ENCODE peak calls at places on chromosomes 4 and X, in eight cellular contexts. One of them, this sample, is unnamed.

GRCh38 chr4:26005764-26006163 is 91.7 kb downstream of the SMIM20 start:
- DNase-seq in fibroblast of lung: no peak
- DNase-seq in H1: no peak
- DNase-seq in tibial artery: no peak
- DNase-seq in IMR-90: no peak
- DNase-seq in lower lobe of right lung: no peak
- DNase-seq in CD8-positive, alpha-beta T cell: no peak
- DNase-seq in uterus: no peak
- DNase-seq in this sample: no peak

GRCh38 chr4:45442466-45442865 is 681.4 kb downstream of the GABRG1 start:
- DNase-seq in H1: no peak
- DNase-seq in IMR-90: no peak
- DNase-seq in uterus: no peak
- DNase-seq in fibroblast of lung: peak
- DNase-seq in CD8-positive, alpha-beta T cell: no peak
- DNase-seq in lower lobe of right lung: no peak
- DNase-seq in tibial artery: no peak
- DNase-seq in this sample: no peak

GRCh38 chr4:83855044-83855443 is 319.1 kb downstream of the GPAT3 start:
- DNase-seq in H1: no peak
- DNase-seq in uterus: no peak
- DNase-seq in IMR-90: peak
- DNase-seq in tibial artery: no peak
- DNase-seq in lower lobe of right lung: no peak
- DNase-seq in fibroblast of lung: peak
- DNase-seq in CD8-positive, alpha-beta T cell: no peak
- DNase-seq in this sample: peak

GRCh38 chr4:135072553-135072952 is 871.0 kb upstream of the PABPC4L start:
- DNase-seq in lower lobe of right lung: no peak
- DNase-seq in IMR-90: no peak
- DNase-seq in tibial artery: no peak
- DNase-seq in uterus: no peak
- DNase-seq in CD8-positive, alpha-beta T cell: no peak
- DNase-seq in H1: no peak
- DNase-seq in fibroblast of lung: no peak
- DNase-seq in this sample: no peak

GRCh38 chr4:101019941-101020401 is 327.4 kb downstream of the PPP3CA start:
- DNase-seq in IMR-90: peak
- DNase-seq in fibroblast of lung: no peak
- DNase-seq in lower lobe of right lung: no peak
- DNase-seq in uterus: no peak
- DNase-seq in CD8-positive, alpha-beta T cell: no peak
- DNase-seq in tibial artery: no peak
- DNase-seq in H1: no peak
- DNase-seq in this sample: no peak

GRCh38 chr4:155906554-155907247 is 3.2 kb downstream of the TDO2 start:
- DNase-seq in uterus: peak
- DNase-seq in IMR-90: peak
- DNase-seq in fibroblast of lung: peak
- DNase-seq in CD8-positive, alpha-beta T cell: no peak
- DNase-seq in lower lobe of right lung: no peak
- DNase-seq in H1: no peak
- DNase-seq in tibial artery: peak
- DNase-seq in this sample: no peak

GRCh38 chr4:95124906-95125504 is 367.2 kb downstream of the BMPR1B start:
- DNase-seq in fibroblast of lung: peak
- DNase-seq in H1: peak
- DNase-seq in uterus: no peak
- DNase-seq in IMR-90: peak
- DNase-seq in tibial artery: no peak
- DNase-seq in lower lobe of right lung: no peak
- DNase-seq in CD8-positive, alpha-beta T cell: no peak
- DNase-seq in this sample: peak

GRCh38 chr4:141011799-141012377 is 121.4 kb downstream of the RNF150 start:
- DNase-seq in fibroblast of lung: no peak
- DNase-seq in CD8-positive, alpha-beta T cell: no peak
- DNase-seq in tibial artery: no peak
- DNase-seq in uterus: no peak
- DNase-seq in lower lobe of right lung: no peak
- DNase-seq in IMR-90: no peak
- DNase-seq in H1: no peak
- DNase-seq in this sample: no peak

GRCh38 chr4:69167300-69167699 is 47.2 kb downstream of the UGT2B11 start:
- DNase-seq in fibroblast of lung: no peak
- DNase-seq in lower lobe of right lung: no peak
- DNase-seq in H1: no peak
- DNase-seq in CD8-positive, alpha-beta T cell: no peak
- DNase-seq in tibial artery: no peak
- DNase-seq in uterus: no peak
- DNase-seq in IMR-90: peak
- DNase-seq in this sample: no peak

GRCh38 chrX:97898798-97899197 is 1015.1 kb downstream of the RPA4 start:
- DNase-seq in CD8-positive, alpha-beta T cell: no peak
- DNase-seq in fibroblast of lung: no peak
- DNase-seq in tibial artery: no peak
- DNase-seq in lower lobe of right lung: no peak
- DNase-seq in IMR-90: peak
- DNase-seq in H1: no peak
- DNase-seq in uterus: no peak
- DNase-seq in this sample: no peak

GRCh38 chr4:73315091-73315490 is 56.5 kb upstream of the ANKRD17 start:
- DNase-seq in IMR-90: peak
- DNase-seq in CD8-positive, alpha-beta T cell: no peak
- DNase-seq in H1: no peak
- DNase-seq in tibial artery: no peak
- DNase-seq in uterus: no peak
- DNase-seq in fibroblast of lung: peak
- DNase-seq in lower lobe of right lung: no peak
- DNase-seq in this sample: no peak

GRCh38 chr4:73309211-73309610 is 50.6 kb upstream of the ANKRD17 start:
- DNase-seq in fibroblast of lung: peak
- DNase-seq in H1: no peak
- DNase-seq in lower lobe of right lung: no peak
- DNase-seq in CD8-positive, alpha-beta T cell: no peak
- DNase-seq in tibial artery: no peak
- DNase-seq in uterus: no peak
- DNase-seq in IMR-90: peak
- DNase-seq in this sample: no peak

GRCh38 chr4:73312967-73313366 is 54.4 kb upstream of the ANKRD17 start:
- DNase-seq in IMR-90: no peak
- DNase-seq in CD8-positive, alpha-beta T cell: no peak
- DNase-seq in tibial artery: no peak
- DNase-seq in H1: no peak
- DNase-seq in uterus: no peak
- DNase-seq in lower lobe of right lung: no peak
- DNase-seq in fibroblast of lung: no peak
- DNase-seq in this sample: no peak

GRCh38 chr4:73308286-73308685 is 49.7 kb upstream of the ANKRD17 start:
- DNase-seq in fibroblast of lung: peak
- DNase-seq in lower lobe of right lung: no peak
- DNase-seq in uterus: no peak
- DNase-seq in CD8-positive, alpha-beta T cell: no peak
- DNase-seq in H1: no peak
- DNase-seq in IMR-90: peak
- DNase-seq in tibial artery: no peak
- DNase-seq in this sample: no peak

DNA sequence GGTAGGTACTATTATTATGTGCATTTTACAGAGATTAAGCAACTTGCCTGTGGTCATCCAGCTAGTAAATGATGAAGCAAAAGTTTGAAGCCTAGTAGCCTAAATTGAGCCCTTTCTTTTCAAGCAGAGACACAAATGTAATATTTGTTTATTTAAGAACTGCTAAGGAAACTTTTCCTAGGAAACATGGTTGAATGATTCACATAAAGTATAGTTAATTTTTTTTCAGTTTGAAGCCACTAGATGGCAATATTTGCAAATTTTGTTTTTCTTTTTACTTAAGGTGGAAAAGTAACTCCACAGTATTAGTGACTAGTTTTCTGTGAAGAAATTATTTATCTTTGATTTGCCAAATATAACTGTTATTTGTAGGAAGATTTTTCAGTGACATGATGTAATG is 52.8 kb upstream of the ANKRD17 start:
- DNase-seq in fibroblast of lung: peak
- DNase-seq in IMR-90: peak
- DNase-seq in H1: no peak
- DNase-seq in CD8-positive, alpha-beta T cell: no peak
- DNase-seq in uterus: no peak
- DNase-seq in tibial artery: no peak
- DNase-seq in lower lobe of right lung: no peak
- DNase-seq in this sample: no peak
- TF ChIP-seq CTCF in fibroblast of lung: no peak
- TF ChIP-seq CTCF in IMR-90: peak
- TF ChIP-seq CTCF in H1: no peak
- TF ChIP-seq CTCF in CD8-positive, alpha-beta T cell: peak
- TF ChIP-seq CTCF in uterus: peak
- TF ChIP-seq CTCF in tibial artery: peak
- TF ChIP-seq CTCF in lower lobe of right lung: peak
- TF ChIP-seq CTCF in this sample: peak

DNA sequence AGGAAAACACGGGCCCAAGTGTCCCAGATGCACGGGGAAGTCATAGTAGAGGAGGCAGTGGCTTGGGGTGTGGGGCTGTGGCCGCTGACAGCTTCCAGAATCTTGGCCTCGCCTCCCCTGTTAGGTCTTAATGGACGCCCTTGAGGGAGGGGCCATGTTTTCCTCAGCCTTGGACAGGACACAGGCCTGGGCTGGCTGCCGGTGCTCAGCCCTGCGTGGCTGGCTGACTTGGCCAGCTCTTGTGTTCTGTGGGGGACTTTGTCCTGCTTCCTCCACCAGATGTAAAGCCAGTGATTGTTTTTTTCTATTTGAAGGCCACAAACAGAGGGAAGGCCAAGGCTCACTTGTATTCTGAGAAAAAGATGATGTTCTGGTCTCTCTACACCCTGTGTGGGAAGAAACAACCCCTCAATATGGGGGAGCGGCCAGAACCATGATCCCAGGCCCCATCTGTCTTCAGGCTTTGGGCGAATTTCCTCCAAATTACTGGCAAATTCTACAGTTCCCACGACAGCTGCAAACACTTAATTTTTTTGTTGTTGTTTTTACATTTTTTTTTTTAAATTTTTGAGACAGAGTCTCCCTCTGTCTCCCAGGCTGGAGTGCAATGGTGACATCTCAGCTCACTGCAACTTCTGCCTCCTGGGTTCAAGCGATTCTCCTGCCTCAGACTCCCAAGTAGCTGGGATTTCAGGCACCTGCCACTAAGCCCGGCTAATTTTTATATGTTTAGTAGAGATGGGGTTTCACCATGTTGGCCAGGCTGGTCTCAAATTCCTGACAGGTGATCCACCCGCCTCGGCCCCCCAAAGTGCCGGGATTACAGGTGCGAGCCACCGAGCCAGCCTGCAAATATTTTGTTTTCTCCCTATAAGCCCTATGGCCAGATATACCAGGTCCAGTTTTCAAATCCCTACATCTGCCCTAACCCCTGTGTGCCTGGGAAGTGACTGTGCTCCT is 71.4 kb downstream of the HTRA3 start:
- DNase-seq in CD8-positive, alpha-beta T cell: no peak
- DNase-seq in fibroblast of lung: peak
- DNase-seq in tibial artery: peak
- DNase-seq in H1: no peak
- DNase-seq in lower lobe of right lung: no peak
- DNase-seq in IMR-90: no peak
- DNase-seq in uterus: peak
- DNase-seq in this sample: no peak
- H3K27ac ChIP-seq in CD8-positive, alpha-beta T cell: no peak
- H3K27ac ChIP-seq in fibroblast of lung: no peak
- H3K27ac ChIP-seq in tibial artery: no peak
- H3K27ac ChIP-seq in H1: no peak
- H3K27ac ChIP-seq in lower lobe of right lung: peak
- H3K27ac ChIP-seq in IMR-90: no peak
- H3K27ac ChIP-seq in uterus: peak
- H3K27ac ChIP-seq in this sample: no peak

DNA sequence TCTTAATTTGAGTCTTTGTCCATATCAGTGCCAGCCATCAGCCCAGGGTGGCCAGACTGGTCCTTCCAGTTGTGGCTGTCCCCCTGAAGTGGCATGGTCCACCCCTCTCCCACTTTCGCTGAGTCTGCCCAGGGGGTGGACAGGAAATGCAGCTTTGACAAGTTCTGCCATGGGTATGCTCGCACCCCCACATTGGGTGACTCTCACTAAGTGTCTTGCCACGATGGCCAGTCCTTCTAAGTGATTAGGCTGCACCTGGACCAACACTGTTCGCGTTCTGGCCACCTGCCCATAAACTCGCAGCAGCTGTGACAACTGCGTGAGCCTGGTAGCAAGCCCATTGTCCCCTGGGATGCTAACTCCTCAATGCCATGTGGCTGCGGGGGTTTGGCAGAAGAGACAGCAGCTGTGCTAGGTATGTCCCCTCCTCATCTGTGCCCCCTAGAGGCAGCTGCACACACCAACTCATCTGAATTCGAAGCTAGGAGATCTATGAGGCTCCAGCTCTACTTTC is 10.0 kb upstream of the LNX1 start:
- DNase-seq in IMR-90: no peak
- DNase-seq in tibial artery: no peak
- DNase-seq in lower lobe of right lung: no peak
- DNase-seq in CD8-positive, alpha-beta T cell: no peak
- DNase-seq in H1: peak
- DNase-seq in fibroblast of lung: no peak
- DNase-seq in uterus: no peak
- DNase-seq in this sample: no peak
- TF ChIP-seq CTCF in IMR-90: peak
- TF ChIP-seq CTCF in tibial artery: no peak
- TF ChIP-seq CTCF in lower lobe of right lung: peak
- TF ChIP-seq CTCF in CD8-positive, alpha-beta T cell: no peak
- TF ChIP-seq CTCF in H1: peak
- TF ChIP-seq CTCF in fibroblast of lung: peak
- TF ChIP-seq CTCF in uterus: no peak
- TF ChIP-seq CTCF in this sample: peak

DNA sequence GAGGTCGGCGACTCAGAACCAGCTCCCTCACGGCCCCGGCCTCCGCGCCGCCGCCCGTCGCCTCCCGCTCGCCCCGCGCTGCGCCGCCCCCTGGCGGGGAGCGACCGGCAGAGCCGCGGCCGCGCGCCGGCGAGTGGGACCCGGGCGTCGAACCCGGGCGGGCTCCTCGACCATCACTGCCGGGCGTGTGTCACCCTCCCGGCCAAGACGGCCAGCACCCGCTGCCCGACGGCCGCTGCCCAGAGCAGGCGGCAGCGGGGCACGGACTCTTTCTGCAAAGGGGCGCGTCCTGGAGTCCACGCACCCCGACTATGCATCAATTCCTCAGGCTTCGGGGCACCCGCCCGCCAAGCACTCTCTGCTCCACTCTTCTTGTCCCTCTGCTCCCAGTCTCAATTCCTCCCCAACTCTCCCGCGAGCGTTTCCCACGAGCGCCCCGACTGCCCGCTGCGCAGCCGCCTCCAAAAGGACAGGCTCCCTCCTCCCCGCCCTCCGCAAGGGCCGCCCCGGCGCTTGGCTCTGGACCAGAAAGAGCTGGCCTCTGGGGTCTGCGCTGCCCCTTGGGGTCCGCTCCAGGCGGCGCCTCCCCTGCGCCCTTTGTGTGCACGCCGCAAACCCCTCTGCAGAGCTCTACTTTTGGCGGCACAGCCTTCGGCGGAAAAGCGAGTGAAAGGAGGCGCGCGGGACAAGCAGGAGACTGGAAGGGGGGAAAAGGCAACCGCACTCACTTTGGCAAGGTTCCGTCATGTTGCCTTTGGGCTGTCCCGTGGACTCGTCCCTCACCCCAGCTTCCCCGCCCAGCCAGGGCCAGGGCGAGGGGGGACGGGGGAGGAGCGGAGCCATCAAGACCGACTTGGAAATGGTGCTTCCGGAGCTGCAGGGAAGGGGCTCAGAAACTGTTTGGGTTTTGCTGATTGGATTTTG is 1.1 kb downstream of the PDE5A start:
- DNase-seq in fibroblast of lung: peak
- DNase-seq in CD8-positive, alpha-beta T cell: peak
- DNase-seq in uterus: peak
- DNase-seq in IMR-90: peak
- DNase-seq in tibial artery: peak
- DNase-seq in H1: peak
- DNase-seq in lower lobe of right lung: peak
- DNase-seq in this sample: no peak
- H3K27ac ChIP-seq in fibroblast of lung: peak
- H3K27ac ChIP-seq in CD8-positive, alpha-beta T cell: no peak
- H3K27ac ChIP-seq in uterus: peak
- H3K27ac ChIP-seq in IMR-90: peak
- H3K27ac ChIP-seq in tibial artery: peak
- H3K27ac ChIP-seq in H1: peak
- H3K27ac ChIP-seq in lower lobe of right lung: peak
- H3K27ac ChIP-seq in this sample: peak

This sample was measured in Panc1.